ENCODE peak calls at places on chromosomes 1 and 21, in seven cellular contexts. Q is fibroblast of lung; M is esophagus muscularis mucosa; E is CD8-positive, alpha-beta T cell; T is uterus; X is AG09309; L is ovary. D is an unnamed sample.
A peak's percentile ranks its signal among the peaks of the same experiment; 100 is the strongest.

GRCh38 chr1:18351735-18352134 is 129.0 kb upstream of the KLHDC7A start:
- DNase-seq in Q (no peak), M (no peak), E (no peak), T (no peak), X (no peak), L (no peak), D (no peak)

GRCh38 chr21:44453120-44453519 is 2.2 kb upstream of the LRRC3 start:
- DNase-seq in Q (no peak), M (no peak), E (no peak), T (no peak), X (no peak), L (no peak), D (no peak)

GRCh38 chr1:219788091-219788490 is 140.3 kb downstream of the SLC30A10 start:
- DNase-seq in Q (peak; percentile 76), M (no peak), E (no peak), T (no peak), X (no peak), L (no peak), D (no peak)

GRCh38 chr1:9181990-9182783 is 52.4 kb upstream of the H6PD start:
- DNase-seq in Q (no peak), M (no peak), E (no peak), T (peak; percentile 61), X (no peak), L (peak; percentile 81), D (no peak)

GRCh38 chr1:112618114-112618720 is 724 bp downstream of the ST7L start:
- DNase-seq in Q (peak; percentile 42), M (no peak), E (peak; percentile 11), T (no peak), X (no peak), L (no peak), D (no peak)

GRCh38 chr1:48555271-48555670 is 83.3 kb upstream of the SPATA6 start:
- DNase-seq in Q (no peak), M (no peak), E (no peak), T (no peak), X (no peak), L (no peak), D (no peak)

GRCh38 chr1:209587778-209588177 is 4.3 kb downstream of the CAMK1G start:
- DNase-seq in Q (no peak), M (no peak), E (no peak), T (no peak), X (no peak), L (no peak), D (no peak)

GRCh38 chr1:192706936-192707335 is 71.0 kb downstream of the RGS13 start:
- DNase-seq in Q (peak; percentile 71), M (no peak), E (no peak), T (no peak), X (no peak), L (no peak), D (no peak)

GRCh38 chr1:178133291-178133989 is 39.5 kb downstream of the RASAL2 start:
- DNase-seq in Q (no peak), M (no peak), E (no peak), T (no peak), X (no peak), L (no peak), D (no peak)
- H3K4me3 ChIP-seq in Q (no peak overlapping the region), M (no peak overlapping the region), E (no peak overlapping the region), T (no peak overlapping the region), X (no peak overlapping the region), L (no peak overlapping the region), D (no peak overlapping the region)

DNA sequence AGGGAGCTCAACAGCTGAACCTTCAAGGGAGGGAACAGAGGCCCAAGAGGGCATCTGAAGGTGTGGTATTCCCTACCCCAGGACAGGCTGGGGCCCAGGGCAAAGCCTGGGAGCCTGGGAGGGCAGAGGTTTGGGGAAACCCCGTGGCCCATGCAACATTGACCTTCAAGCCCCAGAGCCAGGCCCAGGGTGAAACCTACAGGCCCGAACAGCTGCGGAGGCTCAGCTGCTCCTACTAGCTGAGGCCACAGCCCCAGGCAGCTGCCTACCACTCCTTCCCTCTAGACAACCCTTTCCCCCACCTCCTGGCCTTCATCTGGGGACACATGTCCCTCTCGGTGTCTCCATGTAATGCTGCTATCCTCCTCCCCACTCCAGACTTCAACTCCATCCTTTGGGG is 3.2 kb downstream of the LAD1 start:
- DNase-seq in Q (no peak), M (no peak), E (no peak), T (no peak), X (no peak), L (no peak), D (no peak)
- H3K4me3 ChIP-seq in Q (no peak overlapping the region), M (no peak overlapping the region), E (no peak overlapping the region), T (no peak overlapping the region), X (no peak overlapping the region), L (no peak overlapping the region), D (no peak overlapping the region)

DNA sequence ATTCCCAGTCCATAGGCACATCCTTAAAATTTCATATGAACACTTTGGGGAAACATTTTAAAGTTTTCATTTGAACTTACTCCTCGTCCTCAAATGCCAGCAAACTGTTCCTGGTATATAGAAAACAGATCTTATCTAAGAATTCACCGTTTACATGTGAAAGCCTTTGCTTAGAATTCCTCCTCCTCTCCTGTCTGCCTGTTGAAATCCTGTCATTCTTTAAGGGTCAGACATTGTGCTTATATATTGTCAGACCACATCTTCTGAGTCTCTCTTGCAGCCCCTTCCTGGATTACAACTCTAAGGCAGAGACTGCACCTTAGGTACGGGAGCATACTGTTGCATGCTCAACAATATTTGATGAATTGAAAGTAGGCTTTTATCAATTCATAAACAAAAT is 239.7 kb downstream of the SMYD3 start:
- DNase-seq in Q (no peak), M (no peak), E (no peak), T (no peak), X (no peak), L (no peak), D (no peak)
- H3K4me3 ChIP-seq in Q (no peak overlapping the region), M (no peak overlapping the region), E (no peak overlapping the region), T (no peak overlapping the region), X (no peak overlapping the region), L (no peak overlapping the region), D (no peak overlapping the region)

DNA sequence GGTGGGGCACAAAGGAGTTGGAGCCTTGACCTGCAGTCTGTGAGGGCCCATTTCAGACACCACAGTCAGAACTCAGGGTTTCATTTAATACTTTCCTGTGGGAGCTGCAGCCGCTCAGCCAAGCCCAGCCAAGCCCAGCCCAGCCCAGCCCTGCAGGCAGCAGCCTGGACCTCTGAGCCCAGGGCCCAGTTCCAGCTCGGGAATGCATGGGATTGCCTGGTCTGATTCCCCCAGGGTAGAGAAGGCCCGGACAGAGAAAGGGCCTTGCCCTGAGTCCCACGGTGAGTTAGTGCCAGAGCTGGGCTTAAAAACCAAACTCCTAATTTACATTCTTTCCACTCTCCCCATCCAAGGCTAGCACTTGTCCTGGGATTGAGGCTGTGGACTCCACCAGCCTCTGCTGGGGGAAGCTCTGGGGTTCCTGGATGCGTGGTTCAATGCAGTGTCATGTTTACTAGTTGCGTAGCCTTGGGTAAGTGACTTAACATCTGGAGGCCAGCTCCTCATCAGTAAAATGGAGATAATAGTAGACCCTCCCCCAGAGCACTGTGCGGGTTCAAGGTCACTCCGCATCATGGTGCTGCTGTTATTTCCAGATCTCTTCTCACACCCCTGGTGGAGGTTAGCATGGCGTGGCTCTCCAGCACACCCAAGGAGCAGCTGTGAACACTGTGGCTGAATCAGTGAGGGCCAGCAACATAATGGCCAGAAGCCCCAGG is 29.2 kb upstream of the PKP1 start:
- DNase-seq in Q (no peak), M (peak; percentile 70), E (no peak), T (no peak), X (no peak), L (no peak), D (no peak)
- H3K4me3 ChIP-seq in Q (no peak overlapping the region), M (no peak overlapping the region), E (no peak overlapping the region), T (no peak overlapping the region), X (no peak overlapping the region), L (no peak overlapping the region), D (no peak overlapping the region)

DNA sequence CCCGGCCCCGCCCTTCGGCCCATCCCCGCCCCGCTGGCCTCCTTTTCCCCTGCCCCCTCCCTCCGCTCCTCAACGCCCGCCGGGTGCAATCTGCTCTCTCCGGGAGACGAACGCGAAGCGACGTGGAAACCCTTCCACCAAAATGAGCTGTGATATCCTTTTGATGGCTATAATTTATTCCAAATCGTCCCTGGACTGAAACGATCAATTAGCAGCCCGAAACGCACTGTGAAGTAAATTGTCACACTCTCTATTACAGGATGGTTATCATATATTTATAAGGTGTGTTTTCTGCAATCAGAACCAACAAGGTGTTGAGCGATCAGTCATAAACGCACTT is 134.6 kb upstream of the BARHL2 start:
- DNase-seq in Q (no peak), M (no peak), E (no peak), T (no peak), X (no peak), L (no peak), D (no peak)
- H3K4me3 ChIP-seq in Q (peak overlapping the region; percentile 62), M (peak overlapping the region; percentile 87), E (peak overlapping the region; percentile 23), T (peak overlapping the region; percentile 22), X (peak overlapping the region; percentile 40), L (peak overlapping the region; percentile 61), D (peak overlapping the region; percentile 69)

GRCh38 chr1:22711591-22712501 is 1.2 kb downstream of the EPHB2 start:
- DNase-seq in Q (peak; percentile 47), M (no peak), E (no peak), T (no peak), X (no peak), L (peak; percentile 51), D (no peak)
- H3K4me3 ChIP-seq in Q (peak overlapping the region; percentile 63), M (peak overlapping the region; percentile 51), E (no peak overlapping the region), T (no peak overlapping the region), X (peak overlapping the region; percentile 49), L (peak overlapping the region; percentile 33), D (peak overlapping the region; percentile 55)